ENCODE peak calls at places on chromosomes 1 and 21, in five cellular contexts. One of them, this sample, is unnamed.

GRCh38 chr1:180816132-180816531 is 96.6 kb upstream of the KIAA1614 start:
- DNase-seq in neuronal stem cell: no peak
- DNase-seq in mesenchymal stem cell: no peak
- DNase-seq in H9: no peak
- DNase-seq in trophoblast cell: no peak
- DNase-seq in this sample: no peak

GRCh38 chr1:219347843-219348475 is 174.3 kb downstream of the LYPLAL1 start:
- DNase-seq in mesenchymal stem cell: no peak
- DNase-seq in neuronal stem cell: no peak
- DNase-seq in trophoblast cell: no peak
- DNase-seq in H9: no peak
- DNase-seq in this sample: no peak

GRCh38 chr1:68301538-68301937 is 69.2 kb upstream of the WLS start:
- DNase-seq in H9: no peak
- DNase-seq in neuronal stem cell: no peak
- DNase-seq in mesenchymal stem cell: no peak
- DNase-seq in trophoblast cell: no peak
- DNase-seq in this sample: peak; percentile 10

GRCh38 chr1:212607206-212607923 is 1.2 kb upstream of the ATF3 start:
- DNase-seq in trophoblast cell: peak; percentile 86
- DNase-seq in H9: no peak
- DNase-seq in mesenchymal stem cell: peak; percentile 64
- DNase-seq in neuronal stem cell: no peak
- DNase-seq in this sample: no peak

GRCh38 chr1:30855686-30856259 is 52.8 kb downstream of the SDC3 start:
- DNase-seq in H9: no peak
- DNase-seq in neuronal stem cell: no peak
- DNase-seq in mesenchymal stem cell: no peak
- DNase-seq in trophoblast cell: no peak
- DNase-seq in this sample: no peak

GRCh38 chr1:20640183-20640597 is 6.9 kb downstream of the PINK1 start:
- DNase-seq in trophoblast cell: no peak
- DNase-seq in mesenchymal stem cell: peak; percentile 57
- DNase-seq in H9: peak; percentile 54
- DNase-seq in neuronal stem cell: peak; percentile 64
- DNase-seq in this sample: peak; percentile 54

GRCh38 chr1:34781844-34782391 is 904 bp downstream of the GJB3 start:
- DNase-seq in mesenchymal stem cell: no peak
- DNase-seq in trophoblast cell: no peak
- DNase-seq in H9: no peak
- DNase-seq in neuronal stem cell: no peak
- DNase-seq in this sample: no peak

GRCh38 chr1:109791495-109792040 is 27.8 kb upstream of the EPS8L3 start:
- DNase-seq in mesenchymal stem cell: no peak
- DNase-seq in H9: peak; percentile 26
- DNase-seq in neuronal stem cell: no peak
- DNase-seq in trophoblast cell: no peak
- DNase-seq in this sample: no peak

GRCh38 chr1:3547055-3548005 is 64.0 kb downstream of the MEGF6 start:
- DNase-seq in H9: peak; percentile 52
- DNase-seq in neuronal stem cell: no peak
- DNase-seq in mesenchymal stem cell: no peak
- DNase-seq in trophoblast cell: peak; percentile 87
- DNase-seq in this sample: no peak

GRCh38 chr1:236997882-236998281 is 6.4 kb downstream of the MT1HL1 start:
- DNase-seq in mesenchymal stem cell: no peak
- DNase-seq in neuronal stem cell: no peak
- DNase-seq in trophoblast cell: no peak
- DNase-seq in H9: peak; percentile 61
- DNase-seq in this sample: no peak

GRCh38 chr1:167479331-167479979 is 38.9 kb downstream of the CD247 start:
- DNase-seq in H9: no peak
- DNase-seq in mesenchymal stem cell: no peak
- DNase-seq in trophoblast cell: no peak
- DNase-seq in neuronal stem cell: no peak
- DNase-seq in this sample: no peak

GRCh38 chr1:30134466-30135217 is 588.7 kb downstream of the MATN1 start:
- DNase-seq in mesenchymal stem cell: no peak
- DNase-seq in trophoblast cell: no peak
- DNase-seq in H9: no peak
- DNase-seq in neuronal stem cell: no peak
- DNase-seq in this sample: no peak

GRCh38 chr1:32992489-32993214 is 28.0 kb upstream of the RNF19B start:
- DNase-seq in neuronal stem cell: no peak
- DNase-seq in trophoblast cell: peak; percentile 93
- DNase-seq in mesenchymal stem cell: peak; percentile 97
- DNase-seq in H9: peak; percentile 92
- DNase-seq in this sample: peak; percentile 95

GRCh38 chr1:163744488-163744887 is 422.7 kb downstream of the NUF2 start:
- DNase-seq in neuronal stem cell: no peak
- DNase-seq in mesenchymal stem cell: no peak
- DNase-seq in H9: no peak
- DNase-seq in trophoblast cell: no peak
- DNase-seq in this sample: no peak

GRCh38 chr1:178093150-178093957 is 550 bp upstream of the RASAL2 start:
- DNase-seq in H9: peak; percentile 96
- DNase-seq in mesenchymal stem cell: peak; percentile 98
- DNase-seq in trophoblast cell: peak; percentile 97
- DNase-seq in neuronal stem cell: peak; percentile 93
- DNase-seq in this sample: peak; percentile 96

DNA sequence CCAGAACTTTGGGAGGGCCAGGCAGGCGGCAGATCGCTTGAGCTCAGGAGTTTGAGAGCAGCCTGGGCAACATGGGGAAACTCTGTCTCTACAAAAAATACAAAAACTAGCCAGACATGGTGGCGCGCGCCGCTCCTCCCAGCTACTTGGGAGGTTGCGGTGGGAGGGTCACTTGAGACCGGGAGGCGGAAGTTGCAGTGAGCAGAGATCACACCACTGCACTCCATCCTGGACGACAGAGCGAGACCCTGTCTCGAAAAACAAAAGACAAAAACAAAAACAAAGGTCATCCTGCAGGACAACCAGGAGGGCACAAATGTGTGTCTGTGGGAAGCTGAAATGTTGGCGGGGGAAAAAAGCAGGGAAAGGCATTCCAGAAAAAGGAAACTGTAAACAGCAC is 104.1 kb upstream of the HNRNPU start:
- DNase-seq in mesenchymal stem cell: peak; percentile 48
- DNase-seq in neuronal stem cell: peak; percentile 12
- DNase-seq in trophoblast cell: peak; percentile 78
- DNase-seq in H9: peak; percentile 60
- DNase-seq in this sample: no peak
- H3K18ac ChIP-seq in mesenchymal stem cell: peak overlapping the region; percentile 13
- H3K18ac ChIP-seq in neuronal stem cell: peak overlapping the region; percentile 41
- H3K18ac ChIP-seq in trophoblast cell: peak overlapping the region; percentile 20
- H3K18ac ChIP-seq in H9: no peak overlapping the region
- H3K18ac ChIP-seq in this sample: peak overlapping the region; percentile 72

DNA sequence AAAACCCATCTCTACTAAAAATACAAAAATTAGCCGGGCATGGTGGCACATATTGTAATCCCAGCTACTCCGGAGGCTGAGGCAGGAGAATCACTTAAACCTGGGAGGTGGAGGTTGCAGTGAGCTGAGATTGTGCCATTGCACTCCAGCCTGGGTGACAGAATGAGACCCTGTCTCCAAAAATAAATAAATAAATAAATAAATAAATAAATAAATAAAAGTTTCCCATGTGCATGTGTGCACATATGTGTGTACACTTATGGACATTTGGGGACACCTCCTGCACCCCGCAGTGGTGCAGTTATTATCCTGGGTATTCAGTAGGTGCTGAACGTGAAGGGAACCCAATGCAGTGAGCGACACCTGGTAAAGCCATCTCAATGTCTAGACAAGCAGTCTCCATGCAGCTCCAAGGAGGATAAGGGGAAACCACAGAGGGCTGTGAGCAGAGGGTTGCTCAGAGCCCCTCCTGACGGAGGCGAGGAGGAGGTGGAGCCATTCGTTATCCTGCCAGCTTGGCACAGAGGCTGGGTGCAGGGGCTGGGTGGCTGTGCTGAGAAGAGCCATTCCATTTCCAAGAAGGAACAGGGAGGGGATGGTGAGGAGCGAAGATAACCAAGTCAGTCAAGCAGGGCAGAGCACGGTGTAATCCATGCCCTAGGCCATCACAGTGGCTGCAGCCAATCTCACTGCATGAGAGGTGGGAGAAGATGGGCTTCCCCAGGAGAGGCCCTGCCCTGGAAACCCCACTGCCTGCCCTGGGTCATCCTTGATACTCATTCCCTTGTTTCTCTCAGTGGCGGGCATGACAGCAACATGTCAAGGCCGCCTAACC is 25.6 kb downstream of the UBIAD1 start:
- DNase-seq in trophoblast cell: no peak
- DNase-seq in mesenchymal stem cell: no peak
- DNase-seq in neuronal stem cell: no peak
- DNase-seq in H9: no peak
- DNase-seq in this sample: no peak
- H3K14ac ChIP-seq in trophoblast cell: no peak overlapping the region
- H3K14ac ChIP-seq in mesenchymal stem cell: no peak overlapping the region
- H3K14ac ChIP-seq in neuronal stem cell: no peak overlapping the region
- H3K14ac ChIP-seq in H9: no peak overlapping the region
- H3K14ac ChIP-seq in this sample: no peak overlapping the region

DNA sequence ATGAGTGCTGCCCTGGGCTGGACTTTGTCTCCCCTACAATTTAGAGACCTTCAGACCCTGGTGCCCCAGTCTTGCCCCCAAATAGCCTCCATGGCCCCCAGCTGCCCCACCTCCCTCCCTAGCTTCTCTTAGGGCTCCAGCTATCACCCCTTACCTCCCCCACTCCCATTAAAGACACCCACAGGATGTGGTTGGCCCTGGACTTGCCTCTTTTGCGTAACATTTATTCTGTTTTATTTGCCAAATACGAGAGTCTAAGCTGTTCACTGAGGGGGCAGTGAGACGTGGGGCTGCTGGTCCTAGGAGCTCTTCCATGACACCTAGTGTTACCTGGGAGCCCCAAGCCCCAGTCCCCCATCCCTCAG is 4.5 kb downstream of the ZC3H12A start:
- DNase-seq in H9: no peak
- DNase-seq in mesenchymal stem cell: peak; percentile 78
- DNase-seq in trophoblast cell: no peak
- DNase-seq in neuronal stem cell: no peak
- DNase-seq in this sample: peak; percentile 50
- H3K9ac ChIP-seq in H9: no peak overlapping the region
- H3K9ac ChIP-seq in mesenchymal stem cell: peak overlapping the region; percentile 97
- H3K9ac ChIP-seq in trophoblast cell: no peak overlapping the region
- H3K9ac ChIP-seq in neuronal stem cell: no peak overlapping the region
- H3K9ac ChIP-seq in this sample: peak overlapping the region; percentile 18

GRCh38 chr1:247386217-247386616 is 29.8 kb upstream of the NLRP3 start:
- DNase-seq in neuronal stem cell: no peak
- DNase-seq in mesenchymal stem cell: no peak
- DNase-seq in trophoblast cell: no peak
- DNase-seq in H9: no peak
- DNase-seq in this sample: no peak

GRCh38 chr1:247385283-247385682 is 30.7 kb upstream of the NLRP3 start:
- DNase-seq in trophoblast cell: no peak
- DNase-seq in H9: no peak
- DNase-seq in neuronal stem cell: no peak
- DNase-seq in mesenchymal stem cell: no peak
- DNase-seq in this sample: peak; percentile 40

GRCh38 chr1:247386695-247387094 is 29.3 kb upstream of the NLRP3 start:
- DNase-seq in neuronal stem cell: no peak
- DNase-seq in trophoblast cell: no peak
- DNase-seq in mesenchymal stem cell: peak; percentile 24
- DNase-seq in H9: no peak
- DNase-seq in this sample: peak; percentile 73

GRCh38 chr1:247387500-247387899 is 28.5 kb upstream of the NLRP3 start:
- DNase-seq in H9: no peak
- DNase-seq in neuronal stem cell: no peak
- DNase-seq in mesenchymal stem cell: no peak
- DNase-seq in trophoblast cell: no peak
- DNase-seq in this sample: no peak

GRCh38 chr1:247387096-247387495 is 28.9 kb upstream of the NLRP3 start:
- DNase-seq in H9: no peak
- DNase-seq in trophoblast cell: no peak
- DNase-seq in neuronal stem cell: no peak
- DNase-seq in mesenchymal stem cell: no peak
- DNase-seq in this sample: no peak
- H3K18ac ChIP-seq in H9: no peak overlapping the region
- H3K18ac ChIP-seq in trophoblast cell: no peak overlapping the region
- H3K18ac ChIP-seq in neuronal stem cell: no peak overlapping the region
- H3K18ac ChIP-seq in mesenchymal stem cell: no peak overlapping the region
- H3K18ac ChIP-seq in this sample: peak overlapping the region; percentile 27

GRCh38 chr1:244969355-244970235 is 105.3 kb upstream of the HNRNPU start:
- DNase-seq in trophoblast cell: peak; percentile 91
- DNase-seq in mesenchymal stem cell: peak; percentile 98
- DNase-seq in H9: no peak
- DNase-seq in neuronal stem cell: no peak
- DNase-seq in this sample: peak; percentile 82
- H3K14ac ChIP-seq in trophoblast cell: peak overlapping the region; percentile 52
- H3K14ac ChIP-seq in mesenchymal stem cell: peak overlapping the region; percentile 57
- H3K14ac ChIP-seq in H9: peak overlapping the region; percentile 95
- H3K14ac ChIP-seq in neuronal stem cell: peak overlapping the region; percentile 14
- H3K14ac ChIP-seq in this sample: peak overlapping the region; percentile 89

GRCh38 chr21:41678016-41678935 is 88.6 kb downstream of the RIPK4 start:
- DNase-seq in neuronal stem cell: no peak
- DNase-seq in H9: no peak
- DNase-seq in trophoblast cell: no peak
- DNase-seq in mesenchymal stem cell: peak; percentile 5
- DNase-seq in this sample: peak; percentile 8
- H3K9ac ChIP-seq in neuronal stem cell: no peak overlapping the region
- H3K9ac ChIP-seq in H9: no peak overlapping the region
- H3K9ac ChIP-seq in trophoblast cell: no peak overlapping the region
- H3K9ac ChIP-seq in mesenchymal stem cell: no peak overlapping the region
- H3K9ac ChIP-seq in this sample: no peak overlapping the region

DNA sequence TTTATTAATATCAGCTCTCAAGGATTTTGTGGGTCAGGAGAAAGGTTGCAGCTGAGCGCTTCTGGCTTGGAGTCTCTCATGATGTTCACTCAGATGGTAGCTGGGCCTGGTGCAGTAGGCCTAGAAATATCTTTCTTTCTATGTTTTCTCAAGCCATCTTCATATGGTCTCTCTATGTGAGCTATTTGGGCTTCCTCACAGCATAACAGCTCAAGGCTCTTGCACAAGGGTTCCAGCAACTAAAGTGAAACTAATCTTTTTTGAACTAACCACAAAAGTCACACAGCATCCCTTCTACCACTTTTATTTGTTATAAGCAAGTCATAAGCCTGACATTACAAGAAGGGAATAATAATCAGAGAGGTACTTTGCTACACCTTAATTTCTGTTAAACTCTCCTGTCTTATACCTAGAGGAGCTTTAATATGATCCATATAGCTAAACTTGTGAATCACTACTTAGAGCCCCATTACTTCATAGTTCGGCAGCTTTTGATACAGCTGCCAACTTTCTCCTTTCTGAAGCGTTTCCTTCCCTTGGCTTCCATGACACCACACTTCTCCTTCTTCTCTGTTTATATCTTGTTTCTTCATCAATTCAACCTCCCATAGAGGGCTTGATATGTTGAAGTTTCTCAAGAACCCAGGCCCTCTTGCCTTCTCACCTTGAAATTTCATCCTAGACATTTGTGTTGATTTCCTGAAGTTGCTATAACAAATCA is 720.2 kb downstream of the LTN1 start:
- DNase-seq in mesenchymal stem cell: peak; percentile 62
- DNase-seq in trophoblast cell: no peak
- DNase-seq in H9: no peak
- DNase-seq in neuronal stem cell: no peak
- DNase-seq in this sample: peak; percentile 51
- H3K18ac ChIP-seq in mesenchymal stem cell: no peak overlapping the region
- H3K18ac ChIP-seq in trophoblast cell: no peak overlapping the region
- H3K18ac ChIP-seq in H9: no peak overlapping the region
- H3K18ac ChIP-seq in neuronal stem cell: no peak overlapping the region
- H3K18ac ChIP-seq in this sample: peak overlapping the region; percentile 90